ENCODE peak calls at places on chromosomes 16 and 17, in eight cellular contexts. R is H7, Y is ascending aorta, M is Calu3, T is heart left ventricle, G is NCI-H1105, S is mucosa of gallbladder, X is A172. C is an unnamed sample.

GRCh38 chr16:67529639-67530012 is 997 bp downstream of the RIPOR1 start:
- DNase-seq in R (peak), Y (no peak), M (no peak), T (no peak), G (no peak), S (no peak), X (no peak), C (no peak)

GRCh38 chr16:57043248-57043647 is 49.1 kb upstream of the CPNE2 start:
- DNase-seq in R (no peak), Y (no peak), M (no peak), T (no peak), G (no peak), S (no peak), X (no peak), C (no peak)

GRCh38 chr17:40564195-40564882 is 933 bp downstream of the CCR7 start:
- DNase-seq in R (no peak), Y (no peak), M (peak), T (no peak), G (no peak), S (no peak), X (no peak), C (no peak)

GRCh38 chr17:66542967-66543525 is 240.6 kb downstream of the PRKCA start:
- DNase-seq in R (no peak), Y (no peak), M (no peak), T (no peak), G (no peak), S (no peak), X (peak), C (no peak)

GRCh38 chr16:86364653-86365380 is 145.5 kb upstream of the FOXF1 start:
- DNase-seq in R (no peak), Y (no peak), M (no peak), T (no peak), G (no peak), S (no peak), X (no peak), C (no peak)

GRCh38 chr16:35210681-35211433 is 1751.4 kb downstream of the TP53TG3F start:
- DNase-seq in R (no peak), Y (no peak), M (no peak), T (no peak), G (peak), S (no peak), X (no peak), C (no peak)

GRCh38 chr16:52871481-52871880 is 181.2 kb downstream of the CHD9NB start:
- DNase-seq in R (no peak), Y (no peak), M (no peak), T (no peak), G (no peak), S (no peak), X (no peak), C (no peak)

GRCh38 chr16:9148376-9149015 is 57.1 kb downstream of the HAPSTR1 start:
- DNase-seq in R (peak), Y (no peak), M (no peak), T (no peak), G (no peak), S (no peak), X (no peak), C (no peak)

GRCh38 chr16:79369796-79370195 is 230.7 kb downstream of the MAF start:
- DNase-seq in R (no peak), Y (no peak), M (no peak), T (no peak), G (no peak), S (no peak), X (no peak), C (no peak)

GRCh38 chr16:83906690-83907089 is 7.8 kb downstream of the MLYCD start:
- DNase-seq in R (no peak), Y (no peak), M (no peak), T (no peak), G (no peak), S (no peak), X (no peak), C (no peak)

GRCh38 chr17:55266051-55266957 is 1.5 kb downstream of the HLF start:
- DNase-seq in R (peak), Y (no peak), M (no peak), T (peak), G (no peak), S (no peak), X (no peak), C (no peak)

GRCh38 chr17:40598928-40599627 is 33.8 kb upstream of the CCR7 start:
- DNase-seq in R (no peak), Y (peak), M (no peak), T (no peak), G (no peak), S (no peak), X (no peak), C (no peak)

GRCh38 chr17:35076874-35077273 is 13.4 kb upstream of the RFFL start:
- DNase-seq in R (no peak), Y (no peak), M (no peak), T (no peak), G (no peak), S (no peak), X (no peak), C (no peak)

GRCh38 chr17:41555105-41555887 is 16.6 kb downstream of the KRT9 start:
- DNase-seq in R (no peak), Y (no peak), M (peak), T (no peak), G (no peak), S (no peak), X (no peak), C (no peak)

GRCh38 chr16:17397499-17397891 is 73.3 kb downstream of the XYLT1 start:
- DNase-seq in R (no peak), Y (no peak), M (peak), T (no peak), G (peak), S (peak), X (no peak), C (peak)

GRCh38 chr17:19009970-19010369 is 5.4 kb upstream of the FAM83G start:
- DNase-seq in R (no peak), Y (no peak), M (no peak), T (no peak), G (no peak), S (no peak), X (no peak), C (no peak)

GRCh38 chr16:78177927-78178326 is 78.5 kb downstream of the WWOX start:
- DNase-seq in R (no peak), Y (no peak), M (no peak), T (no peak), G (no peak), S (no peak), X (no peak), C (no peak)

GRCh38 chr16:1433756-1434155 is 2.9 kb downstream of the PERCC1 start:
- DNase-seq in R (peak), Y (no peak), M (no peak), T (no peak), G (no peak), S (no peak), X (no peak), C (no peak)

GRCh38 chr16:28985206-28985605 is 354 bp downstream of the LAT start:
- DNase-seq in R (no peak), Y (no peak), M (no peak), T (no peak), G (no peak), S (no peak), X (peak), C (no peak)

GRCh38 chr16:3525951-3526350 is 25.1 kb downstream of the CLUAP1 start:
- DNase-seq in R (no peak), Y (no peak), M (no peak), T (no peak), G (no peak), S (no peak), X (no peak), C (no peak)

GRCh38 chr16:88329726-88330700 is 52.7 kb upstream of the ZNF469 start:
- DNase-seq in R (no peak), Y (no peak), M (no peak), T (no peak), G (no peak), S (no peak), X (no peak), C (no peak)

GRCh38 chr17:15169676-15170075 is 95.5 kb downstream of the PMP22 start:
- DNase-seq in R (no peak), Y (no peak), M (no peak), T (no peak), G (no peak), S (no peak), X (peak), C (no peak)

GRCh38 chr16:85683363-85683762 is 5.4 kb downstream of the GINS2 start:
- DNase-seq in R (no peak), Y (no peak), M (no peak), T (no peak), G (peak), S (no peak), X (no peak), C (no peak)

GRCh38 chr16:47927330-47927729 is 228.5 kb downstream of the ABCC12 start:
- DNase-seq in R (no peak), Y (no peak), M (no peak), T (no peak), G (no peak), S (no peak), X (no peak), C (no peak)

GRCh38 chr16:81889896-81890634 is 111.0 kb downstream of the PLCG2 start:
- DNase-seq in R (peak), Y (no peak), M (peak), T (peak), G (no peak), S (peak), X (peak), C (peak)

GRCh38 chr16:53913082-53913870 is 209.3 kb downstream of the FTO start:
- DNase-seq in R (no peak), Y (peak), M (no peak), T (no peak), G (peak), S (no peak), X (peak), C (no peak)

GRCh38 chr17:511833-512251 is 159.2 kb upstream of the RPH3AL start:
- DNase-seq in R (no peak), Y (no peak), M (no peak), T (no peak), G (no peak), S (no peak), X (no peak), C (no peak)

GRCh38 chr17:69607162-69607834 is 192.8 kb downstream of the MAP2K6 start:
- DNase-seq in R (peak), Y (peak), M (peak), T (peak), G (peak), S (peak), X (peak), C (peak)

GRCh38 chr17:44672479-44673093 is 16.3 kb downstream of the MEIOC start:
- DNase-seq in R (no peak), Y (no peak), M (no peak), T (no peak), G (no peak), S (no peak), X (peak), C (no peak)